ENCODE peak calls at places on chromosomes 13 and 19, in seven cellular contexts. D is transverse colon, R is prostate gland, F is suprapubic skin, K is GM12891, U is breast epithelium, T is stomach. C is an unnamed sample.

GRCh38 chr19:13718733-13719132 is 45.6 kb upstream of the MRI1 start:
- DNase-seq in K (no peak), U (no peak), R (no peak), T (no peak), D (peak), F (no peak), C (no peak)

GRCh38 chr13:71674776-71675352 is 192.1 kb downstream of the DACH1 start:
- DNase-seq in R (no peak), U (no peak), D (no peak), K (no peak), T (no peak), F (no peak), C (no peak)

GRCh38 chr13:77767413-77767812 is 69.9 kb downstream of the SLAIN1 start:
- DNase-seq in U (no peak), F (no peak), D (no peak), K (no peak), R (no peak), T (no peak), C (no peak)

GRCh38 chr19:57280913-57281425 is 684 bp downstream of the ZNF460 start:
- DNase-seq in R (no peak), D (no peak), U (no peak), K (no peak), T (no peak), F (no peak), C (no peak)

GRCh38 chr19:55258476-55258827 is 365 bp downstream of the PPP6R1 start:
- DNase-seq in F (no peak), K (no peak), U (peak), T (no peak), R (no peak), D (no peak), C (no peak)

GRCh38 chr13:25928941-25929505 is 122.8 kb downstream of the SHISA2 start:
- DNase-seq in U (no peak), R (no peak), D (no peak), T (no peak), K (no peak), F (no peak), C (no peak)

GRCh38 chr19:37218592-37218935 is 550 bp downstream of the ZNF383 start:
- DNase-seq in U (no peak), R (no peak), T (no peak), F (no peak), D (no peak), K (no peak), C (no peak)

GRCh38 chr19:53942001-53942786 is 20.5 kb upstream of the CACNG8 start:
- DNase-seq in K (no peak), U (no peak), R (no peak), F (no peak), T (no peak), D (no peak), C (no peak)

GRCh38 chr19:47531640-47532387 is 17.0 kb upstream of the NAPA start:
- DNase-seq in T (no peak), K (no peak), D (no peak), F (no peak), U (no peak), R (no peak), C (no peak)

GRCh38 chr19:11856568-11857264 is 8.2 kb downstream of the ZNF439 start:
- DNase-seq in T (no peak), U (no peak), D (peak), R (no peak), K (no peak), F (no peak), C (no peak)

GRCh38 chr13:48236528-48237353 is 3.7 kb downstream of the ITM2B start:
- DNase-seq in F (no peak), U (no peak), R (no peak), T (no peak), D (no peak), K (no peak), C (no peak)

GRCh38 chr13:105665284-105665683 is 870.2 kb downstream of the EFNB2 start:
- DNase-seq in F (no peak), U (no peak), R (no peak), T (no peak), D (no peak), K (no peak), C (no peak)

GRCh38 chr13:96993660-96994029 is 631 bp downstream of the OXGR1 start:
- DNase-seq in D (no peak), T (no peak), F (no peak), U (no peak), K (no peak), R (no peak), C (no peak)

GRCh38 chr19:3792114-3792513 is 5.9 kb upstream of the MATK start:
- DNase-seq in K (no peak), T (no peak), U (no peak), F (no peak), D (no peak), R (no peak), C (no peak)

GRCh38 chr19:54316746-54317107 is 3.8 kb upstream of the LILRA5 start:
- DNase-seq in K (no peak), T (no peak), D (no peak), F (no peak), U (no peak), R (no peak), C (peak)

GRCh38 chr13:36549771-36550170 is 117.5 kb downstream of the CCNA1 start:
- DNase-seq in U (no peak), D (no peak), T (no peak), F (no peak), K (no peak), R (no peak), C (no peak)

GRCh38 chr19:17281391-17282304 is at the start of gene ANKLE1:
- DNase-seq in R (no peak), K (peak), U (no peak), T (peak), D (peak), F (no peak), C (peak)

GRCh38 chr19:29811125-29812079 is at the start of gene CCNE1:
- DNase-seq in U (peak), R (peak), F (peak), T (peak), K (peak), D (peak), C (peak)

GRCh38 chr13:91360246-91360751 is 12.8 kb downstream of the MIR17HG start:
- DNase-seq in U (no peak), D (no peak), R (no peak), F (no peak), K (no peak), T (no peak), C (no peak)

GRCh38 chr13:114025432-114026127 is 51.7 kb upstream of the C13orf46 start:
- DNase-seq in D (peak), U (no peak), T (no peak), K (no peak), F (no peak), R (no peak), C (no peak)

GRCh38 chr13:46165485-46166220 is 16.3 kb downstream of the LCP1 start:
- DNase-seq in T (no peak), D (no peak), U (no peak), K (no peak), F (no peak), R (no peak), C (no peak)

GRCh38 chr13:45510671-45511070 is 45.9 kb downstream of the COG3 start:
- DNase-seq in F (no peak), T (no peak), U (no peak), R (no peak), D (no peak), K (no peak), C (no peak)

GRCh38 chr13:80787604-80788003 is 446.7 kb upstream of the SPRY2 start:
- DNase-seq in T (no peak), K (no peak), U (no peak), R (no peak), F (no peak), D (no peak), C (no peak)

GRCh38 chr19:3969435-3970312 is 1.2 kb downstream of the DAPK3 start:
- DNase-seq in K (no peak), U (peak), R (no peak), D (no peak), F (peak), T (peak), C (no peak)

DNA sequence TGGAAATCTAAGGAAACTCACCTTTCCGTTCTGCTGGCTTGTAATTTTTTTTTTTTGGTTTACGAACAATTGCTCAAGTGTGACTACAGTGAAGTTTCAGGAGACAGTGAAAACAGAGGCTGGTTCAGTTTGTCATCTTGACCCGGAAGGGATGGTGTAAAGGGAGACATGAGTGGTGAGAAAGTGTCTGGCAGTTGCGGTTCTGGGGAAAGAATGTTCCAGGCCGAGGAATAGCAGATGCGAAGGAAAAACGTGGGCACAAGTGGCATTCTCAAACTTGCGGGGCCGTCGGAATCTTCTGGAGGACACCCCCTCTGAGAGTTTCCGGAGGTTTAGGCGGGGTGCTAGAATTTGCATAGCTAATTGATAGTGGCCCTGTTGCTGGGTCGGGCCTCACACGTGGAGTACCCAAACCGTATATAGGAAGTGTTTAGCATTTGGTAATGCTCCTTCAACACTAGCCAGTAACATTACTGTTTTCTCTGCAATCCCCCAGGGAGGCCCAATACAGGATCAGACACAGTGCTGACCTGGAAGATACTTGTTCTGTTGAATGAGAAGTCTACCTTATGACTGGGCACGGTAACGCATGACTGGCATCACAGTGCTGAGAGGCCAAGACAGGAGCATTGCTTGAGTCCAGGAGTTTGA is 2.8 kb upstream of the TNFSF9 start:
- DNase-seq in R (no peak), T (no peak), U (no peak), D (no peak), K (peak), F (no peak), C (peak)
- TF ChIP-seq POLR2AphosphoS5 in R (no peak), T (no peak), U (no peak), D (no peak), K (no peak), F (no peak), C (no peak)

DNA sequence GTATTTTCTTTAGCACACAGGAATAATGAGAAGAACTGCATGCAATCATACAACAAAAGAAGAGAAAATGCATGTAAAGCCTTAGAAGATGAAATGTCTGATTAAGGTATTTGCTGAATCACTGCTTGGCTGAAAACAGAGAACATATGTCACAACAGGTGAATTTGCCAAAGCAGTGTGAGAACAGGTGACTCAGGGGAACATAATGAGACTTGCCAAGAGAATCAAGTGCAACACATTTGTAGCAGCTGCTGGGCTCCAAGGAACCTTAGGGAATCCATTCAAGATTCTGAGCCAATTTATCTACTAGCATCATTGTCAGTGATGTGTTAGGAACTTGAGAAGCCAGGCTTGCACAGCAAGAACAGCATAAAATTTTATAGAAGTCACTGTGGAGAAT is 273.1 kb downstream of the PCDH20 start:
- DNase-seq in K (no peak), D (no peak), R (no peak), U (no peak), T (no peak), F (no peak), C (no peak)
- TF ChIP-seq POLR2AphosphoS5 in K (no peak), D (no peak), R (no peak), U (no peak), T (no peak), F (no peak), C (no peak)

DNA sequence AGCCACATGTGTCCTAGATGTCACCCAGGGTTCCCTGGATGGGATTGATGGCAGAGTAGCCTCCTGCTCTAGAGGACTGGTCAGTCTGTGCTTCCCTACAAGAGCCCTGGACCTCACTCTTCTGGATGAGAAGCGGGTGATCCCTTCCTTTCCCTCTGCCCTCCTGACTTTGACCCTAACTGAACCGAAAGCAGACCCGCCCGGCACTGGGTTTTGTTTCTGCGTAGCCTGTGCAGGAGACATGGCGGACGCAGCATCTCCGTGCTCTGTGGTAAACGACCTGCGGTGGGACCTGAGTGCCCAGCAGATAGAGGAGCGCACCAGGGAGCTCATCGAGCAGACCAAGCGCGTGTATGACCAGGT is 4.9 kb downstream of the THOP1 start:
- DNase-seq in K (no peak), T (no peak), D (no peak), F (no peak), R (no peak), U (no peak), C (no peak)
- TF ChIP-seq POLR2AphosphoS5 in K (no peak), T (no peak), D (no peak), F (no peak), R (no peak), U (no peak), C (no peak)

DNA sequence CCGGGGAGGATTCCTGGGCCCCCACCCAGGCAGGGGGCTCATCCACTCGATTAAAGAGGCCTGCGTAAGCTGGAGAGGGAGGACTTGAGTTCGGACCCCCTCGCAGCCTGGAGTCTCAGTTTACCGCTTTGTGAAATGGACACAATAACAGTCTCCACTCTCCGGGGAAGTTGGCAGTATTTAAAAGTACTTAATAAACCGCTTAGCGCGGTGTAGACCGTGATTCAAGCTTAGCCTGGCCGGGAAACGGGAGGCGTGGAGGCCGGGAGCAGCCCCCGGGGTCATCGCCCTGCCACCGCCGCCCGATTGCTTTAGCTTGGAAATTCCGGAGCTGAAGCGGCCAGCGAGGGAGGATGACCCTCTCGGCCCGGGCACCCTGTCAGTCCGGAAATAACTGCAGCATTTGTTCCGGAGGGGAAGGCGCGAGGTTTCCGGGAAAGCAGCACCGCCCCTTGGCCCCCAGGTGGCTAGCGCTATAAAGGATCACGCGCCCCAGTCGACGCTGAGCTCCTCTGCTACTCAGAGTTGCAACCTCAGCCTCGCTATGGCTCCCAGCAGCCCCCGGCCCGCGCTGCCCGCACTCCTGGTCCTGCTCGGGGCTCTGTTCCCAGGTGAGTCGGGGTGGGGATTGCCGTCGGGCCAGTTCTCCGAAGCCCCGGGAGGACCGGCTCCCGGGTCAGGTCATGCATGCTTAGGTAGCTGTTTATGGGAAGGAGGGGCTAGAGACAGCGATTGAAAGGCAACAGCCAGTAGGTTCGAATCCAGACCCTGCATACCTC is at the start of gene ICAM1:
- DNase-seq in U (peak), D (peak), R (peak), T (peak), K (no peak), F (peak), C (peak)
- TF ChIP-seq POLR2AphosphoS5 in U (peak), D (peak), R (peak), T (peak), K (peak), F (no peak), C (peak)

GRCh38 chr19:35908010-35908441 is at the start of gene TYROBP:
- DNase-seq in K (no peak), R (no peak), U (no peak), T (no peak), D (no peak), F (no peak), C (peak)
- TF ChIP-seq POLR2AphosphoS5 in K (no peak), R (no peak), U (no peak), T (no peak), D (no peak), F (no peak), C (peak)

DNA sequence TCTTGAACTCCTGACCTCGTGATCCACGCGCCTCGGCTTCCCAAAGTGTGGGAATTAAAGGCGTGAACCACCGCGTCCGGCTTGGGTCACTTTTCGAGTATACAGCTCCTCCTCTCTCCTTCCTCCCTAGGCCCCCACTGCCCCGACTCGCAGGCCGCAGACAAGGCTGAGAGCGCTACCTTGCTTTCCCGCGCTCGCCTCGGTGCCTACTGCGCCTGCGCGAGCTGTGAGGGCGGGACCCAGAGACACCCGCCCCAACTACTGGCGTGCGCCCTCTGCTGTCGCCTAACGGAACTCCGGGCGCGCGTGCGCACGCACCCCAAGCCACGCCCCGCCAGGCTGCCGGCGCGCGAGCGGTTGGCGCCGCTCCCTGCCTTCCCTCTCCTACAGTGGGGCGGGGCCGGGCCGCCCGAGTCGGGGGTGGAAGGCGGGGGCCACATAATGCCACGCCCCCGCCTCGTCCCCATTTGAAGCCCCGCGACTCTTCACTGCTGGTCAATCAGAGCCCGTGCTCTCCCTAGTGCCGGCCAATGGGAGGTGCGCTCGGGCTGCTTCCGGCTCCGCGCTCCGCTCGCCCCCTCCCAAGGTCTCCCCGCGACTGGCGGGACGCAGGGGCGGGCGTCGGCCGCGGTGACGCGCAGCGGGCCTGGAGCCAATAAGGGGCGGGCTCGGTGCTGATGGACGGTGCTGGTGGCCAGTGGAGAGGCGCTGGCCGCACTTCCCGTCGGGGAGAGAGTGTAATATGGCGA is at the start of gene RAB8A:
- DNase-seq in K (peak), U (peak), R (peak), T (peak), F (peak), D (peak), C (peak)
- TF ChIP-seq POLR2AphosphoS5 in K (no peak), U (peak), R (peak), T (peak), F (no peak), D (peak), C (peak)

GRCh38 chr13:109938255-109938936 is 152.0 kb upstream of the IRS2 start:
- DNase-seq in F (no peak), R (no peak), K (no peak), T (no peak), D (no peak), U (no peak), C (no peak)
- TF ChIP-seq POLR2AphosphoS5 in F (no peak), R (no peak), K (no peak), T (no peak), D (no peak), U (no peak), C (no peak)

DNA sequence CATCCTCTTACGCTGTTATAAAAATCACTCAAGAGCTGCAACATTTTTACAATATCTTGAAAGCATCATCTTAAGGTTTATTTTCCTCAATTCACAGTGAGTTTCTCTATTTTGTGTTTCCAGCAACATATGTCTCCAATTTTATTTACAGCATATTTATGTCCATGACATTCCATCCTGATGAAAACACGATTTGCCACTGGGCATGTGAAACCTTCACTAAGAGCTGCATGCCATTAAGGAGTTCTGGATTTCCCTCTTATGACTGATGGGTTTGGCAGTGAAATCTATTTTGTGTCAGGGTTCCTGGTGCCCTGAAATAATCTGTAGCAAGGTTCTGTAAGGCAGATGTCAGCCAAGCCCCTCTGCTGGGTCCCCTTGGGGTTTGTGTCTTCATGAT is 527.6 kb upstream of the KLF12 start:
- DNase-seq in R (no peak), D (no peak), F (no peak), U (no peak), T (no peak), K (no peak), C (no peak)
- TF ChIP-seq POLR2AphosphoS5 in R (no peak), D (no peak), F (no peak), U (no peak), T (no peak), K (no peak), C (no peak)

C was measured in spleen.